ENCODE peak calls at places on chromosomes 7 and 10, in eight cellular contexts. One of them, this sample, is unnamed.

GRCh38 chr10:60555710-60556109 is 166.0 kb upstream of the ANK3 start:
- DNase-seq in GM12878: no peak
- DNase-seq in ovary: no peak
- DNase-seq in body of pancreas: no peak
- DNase-seq in stomach: no peak
- DNase-seq in spleen: no peak
- DNase-seq in HCT116: no peak
- DNase-seq in tibial nerve: no peak
- DNase-seq in this sample: no peak

GRCh38 chr7:131745645-131746248 is 189.3 kb upstream of the PODXL start:
- DNase-seq in GM12878: no peak
- DNase-seq in ovary: no peak
- DNase-seq in body of pancreas: peak; percentile 10
- DNase-seq in stomach: no peak
- DNase-seq in spleen: no peak
- DNase-seq in HCT116: no peak
- DNase-seq in tibial nerve: no peak
- DNase-seq in this sample: no peak

GRCh38 chr7:94375167-94375566 is 19.5 kb upstream of the COL1A2 start:
- DNase-seq in GM12878: no peak
- DNase-seq in ovary: peak; percentile 81
- DNase-seq in body of pancreas: peak; percentile 48
- DNase-seq in stomach: no peak
- DNase-seq in spleen: no peak
- DNase-seq in HCT116: no peak
- DNase-seq in tibial nerve: peak; percentile 71
- DNase-seq in this sample: no peak

GRCh38 chr7:40000734-40001315 is 50.8 kb downstream of the CDK13 start:
- DNase-seq in GM12878: no peak
- DNase-seq in ovary: no peak
- DNase-seq in body of pancreas: no peak
- DNase-seq in stomach: no peak
- DNase-seq in spleen: no peak
- DNase-seq in HCT116: no peak
- DNase-seq in tibial nerve: no peak
- DNase-seq in this sample: no peak

GRCh38 chr10:91000470-91000869 is 79.6 kb upstream of the ANKRD1 start:
- DNase-seq in GM12878: no peak
- DNase-seq in ovary: no peak
- DNase-seq in body of pancreas: no peak
- DNase-seq in stomach: no peak
- DNase-seq in spleen: no peak
- DNase-seq in HCT116: no peak
- DNase-seq in tibial nerve: no peak
- DNase-seq in this sample: no peak

GRCh38 chr10:95125582-95125981 is 56.3 kb upstream of the CYP2C8 start:
- DNase-seq in GM12878: no peak
- DNase-seq in ovary: no peak
- DNase-seq in body of pancreas: no peak
- DNase-seq in stomach: no peak
- DNase-seq in spleen: no peak
- DNase-seq in HCT116: no peak
- DNase-seq in tibial nerve: no peak
- DNase-seq in this sample: no peak

GRCh38 chr10:92891885-92892705 is 43.8 kb downstream of the EXOC6 start:
- DNase-seq in GM12878: no peak
- DNase-seq in ovary: peak; percentile 27
- DNase-seq in body of pancreas: peak; percentile 68
- DNase-seq in stomach: peak; percentile 51
- DNase-seq in spleen: no peak
- DNase-seq in HCT116: peak; percentile 96
- DNase-seq in tibial nerve: peak; percentile 12
- DNase-seq in this sample: peak; percentile 90

GRCh38 chr10:122490268-122490667 is 28.9 kb downstream of the HTRA1 start:
- DNase-seq in GM12878: no peak
- DNase-seq in ovary: no peak
- DNase-seq in body of pancreas: no peak
- DNase-seq in stomach: no peak
- DNase-seq in spleen: no peak
- DNase-seq in HCT116: no peak
- DNase-seq in tibial nerve: no peak
- DNase-seq in this sample: no peak

GRCh38 chr10:30557884-30558283 is 71.7 kb downstream of the LYZL2 start:
- DNase-seq in GM12878: no peak
- DNase-seq in ovary: no peak
- DNase-seq in body of pancreas: no peak
- DNase-seq in stomach: no peak
- DNase-seq in spleen: no peak
- DNase-seq in HCT116: no peak
- DNase-seq in tibial nerve: no peak
- DNase-seq in this sample: no peak

GRCh38 chr7:34277016-34277800 is 371.9 kb downstream of the BMPER start:
- DNase-seq in GM12878: no peak
- DNase-seq in ovary: no peak
- DNase-seq in body of pancreas: no peak
- DNase-seq in stomach: no peak
- DNase-seq in spleen: no peak
- DNase-seq in HCT116: no peak
- DNase-seq in tibial nerve: no peak
- DNase-seq in this sample: no peak

GRCh38 chr10:70779685-70780369 is 5.3 kb downstream of the TBATA start:
- DNase-seq in GM12878: no peak
- DNase-seq in ovary: no peak
- DNase-seq in body of pancreas: peak; percentile 20
- DNase-seq in stomach: no peak
- DNase-seq in spleen: no peak
- DNase-seq in HCT116: no peak
- DNase-seq in tibial nerve: peak; percentile 40
- DNase-seq in this sample: no peak

GRCh38 chr10:14184841-14185500 is 145.8 kb downstream of the FRMD4A start:
- DNase-seq in GM12878: peak; percentile 72
- DNase-seq in ovary: no peak
- DNase-seq in body of pancreas: no peak
- DNase-seq in stomach: no peak
- DNase-seq in spleen: peak; percentile 79
- DNase-seq in HCT116: no peak
- DNase-seq in tibial nerve: no peak
- DNase-seq in this sample: peak; percentile 70

GRCh38 chr10:124214610-124215009 is 121.2 kb upstream of the CHST15 start:
- DNase-seq in GM12878: no peak
- DNase-seq in ovary: no peak
- DNase-seq in body of pancreas: no peak
- DNase-seq in stomach: no peak
- DNase-seq in spleen: no peak
- DNase-seq in HCT116: no peak
- DNase-seq in tibial nerve: no peak
- DNase-seq in this sample: no peak

GRCh38 chr10:88754272-88754671 is 5.5 kb upstream of the LIPN start:
- DNase-seq in GM12878: no peak
- DNase-seq in ovary: no peak
- DNase-seq in body of pancreas: no peak
- DNase-seq in stomach: no peak
- DNase-seq in spleen: no peak
- DNase-seq in HCT116: no peak
- DNase-seq in tibial nerve: no peak
- DNase-seq in this sample: no peak

GRCh38 chr10:34156781-34157425 is 658.2 kb downstream of the PARD3 start:
- DNase-seq in GM12878: no peak
- DNase-seq in ovary: no peak
- DNase-seq in body of pancreas: no peak
- DNase-seq in stomach: no peak
- DNase-seq in spleen: no peak
- DNase-seq in HCT116: no peak
- DNase-seq in tibial nerve: no peak
- DNase-seq in this sample: no peak

GRCh38 chr10:69179089-69179742 is 818 bp upstream of the SUPV3L1 start:
- DNase-seq in GM12878: no peak
- DNase-seq in ovary: no peak
- DNase-seq in body of pancreas: peak; percentile 28
- DNase-seq in stomach: no peak
- DNase-seq in spleen: no peak
- DNase-seq in HCT116: no peak
- DNase-seq in tibial nerve: no peak
- DNase-seq in this sample: no peak

GRCh38 chr7:5634107-5634950 is 147.1 kb downstream of the RNF216 start:
- DNase-seq in GM12878: no peak
- DNase-seq in ovary: peak; percentile 50
- DNase-seq in body of pancreas: peak; percentile 42
- DNase-seq in stomach: no peak
- DNase-seq in spleen: peak; percentile 80
- DNase-seq in HCT116: no peak
- DNase-seq in tibial nerve: peak; percentile 70
- DNase-seq in this sample: no peak
- TF ChIP-seq POLR2A in GM12878: no peak
- TF ChIP-seq POLR2A in ovary: no peak
- TF ChIP-seq POLR2A in body of pancreas: no peak
- TF ChIP-seq POLR2A in stomach: no peak
- TF ChIP-seq POLR2A in spleen: no peak
- TF ChIP-seq POLR2A in HCT116: no peak
- TF ChIP-seq POLR2A in tibial nerve: no peak
- TF ChIP-seq POLR2A in this sample: no peak

GRCh38 chr10:3873728-3874461 is 88.9 kb upstream of the KLF6 start:
- DNase-seq in GM12878: peak; percentile 83
- DNase-seq in ovary: no peak
- DNase-seq in body of pancreas: peak; percentile 73
- DNase-seq in stomach: no peak
- DNase-seq in spleen: no peak
- DNase-seq in HCT116: peak; percentile 51
- DNase-seq in tibial nerve: no peak
- DNase-seq in this sample: peak; percentile 33
- H3K27ac ChIP-seq in GM12878: peak overlapping the region; percentile 90
- H3K27ac ChIP-seq in ovary: no peak overlapping the region
- H3K27ac ChIP-seq in body of pancreas: no peak overlapping the region
- H3K27ac ChIP-seq in stomach: peak overlapping the region; percentile 50
- H3K27ac ChIP-seq in spleen: peak overlapping the region; percentile 77
- H3K27ac ChIP-seq in HCT116: no peak overlapping the region
- H3K27ac ChIP-seq in tibial nerve: no peak overlapping the region
- H3K27ac ChIP-seq in this sample: peak overlapping the region; percentile 78

DNA sequence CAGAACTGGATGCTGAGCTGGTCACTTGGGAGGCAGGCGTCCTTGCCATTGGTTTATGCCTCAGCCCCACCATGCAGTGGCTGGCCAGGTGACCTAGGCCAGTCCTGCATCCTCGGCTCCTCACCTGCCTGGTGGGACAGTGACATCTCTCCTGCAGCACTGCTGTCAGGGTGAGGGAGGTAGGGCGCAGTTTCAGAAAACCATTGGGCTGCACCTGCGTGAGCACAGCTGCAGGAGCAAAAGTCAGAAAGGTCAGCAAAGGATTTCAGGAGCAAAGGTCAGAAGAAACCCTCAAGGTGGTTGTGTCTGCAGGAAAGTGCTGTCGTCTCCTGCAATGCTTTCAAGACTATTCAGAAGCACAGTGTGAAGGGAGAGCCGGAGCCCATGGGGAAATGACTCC is 48.1 kb downstream of the EGFR start:
- DNase-seq in GM12878: no peak
- DNase-seq in ovary: no peak
- DNase-seq in body of pancreas: no peak
- DNase-seq in stomach: no peak
- DNase-seq in spleen: no peak
- DNase-seq in HCT116: no peak
- DNase-seq in tibial nerve: no peak
- DNase-seq in this sample: no peak
- H3K4me1 ChIP-seq in GM12878: peaks cover 3% of the 10 kb centered on the region
- H3K4me1 ChIP-seq in ovary: peaks cover 27% of the 10 kb centered on the region
- H3K4me1 ChIP-seq in body of pancreas: peaks cover 18% of the 10 kb centered on the region
- H3K4me1 ChIP-seq in stomach: peaks cover 40% of the 10 kb centered on the region
- H3K4me1 ChIP-seq in spleen: no peaks in the 10 kb centered on the region
- H3K4me1 ChIP-seq in HCT116: peaks cover 33% of the 10 kb centered on the region
- H3K4me1 ChIP-seq in tibial nerve: no peaks in the 10 kb centered on the region
- H3K4me1 ChIP-seq in this sample: no peaks in the 10 kb centered on the region

GRCh38 chr10:77363197-77363596 is 274.4 kb downstream of the KCNMA1 start:
- DNase-seq in GM12878: no peak
- DNase-seq in ovary: no peak
- DNase-seq in body of pancreas: no peak
- DNase-seq in stomach: no peak
- DNase-seq in spleen: no peak
- DNase-seq in HCT116: no peak
- DNase-seq in tibial nerve: no peak
- DNase-seq in this sample: no peak

GRCh38 chr10:77361846-77362245 is 275.8 kb downstream of the KCNMA1 start:
- DNase-seq in GM12878: no peak
- DNase-seq in ovary: no peak
- DNase-seq in body of pancreas: no peak
- DNase-seq in stomach: no peak
- DNase-seq in spleen: no peak
- DNase-seq in HCT116: no peak
- DNase-seq in tibial nerve: no peak
- DNase-seq in this sample: no peak

GRCh38 chr10:77360121-77360520 is 277.5 kb downstream of the KCNMA1 start:
- DNase-seq in GM12878: no peak
- DNase-seq in ovary: no peak
- DNase-seq in body of pancreas: no peak
- DNase-seq in stomach: no peak
- DNase-seq in spleen: no peak
- DNase-seq in HCT116: no peak
- DNase-seq in tibial nerve: no peak
- DNase-seq in this sample: no peak

GRCh38 chr10:77360835-77361234 is 276.8 kb downstream of the KCNMA1 start:
- DNase-seq in GM12878: no peak
- DNase-seq in ovary: no peak
- DNase-seq in body of pancreas: no peak
- DNase-seq in stomach: no peak
- DNase-seq in spleen: no peak
- DNase-seq in HCT116: no peak
- DNase-seq in tibial nerve: no peak
- DNase-seq in this sample: no peak

GRCh38 chr10:77361426-77361825 is 276.2 kb downstream of the KCNMA1 start:
- DNase-seq in GM12878: no peak
- DNase-seq in ovary: no peak
- DNase-seq in body of pancreas: no peak
- DNase-seq in stomach: no peak
- DNase-seq in spleen: no peak
- DNase-seq in HCT116: no peak
- DNase-seq in tibial nerve: no peak
- DNase-seq in this sample: no peak
- TF ChIP-seq POLR2A in GM12878: no peak
- TF ChIP-seq POLR2A in ovary: no peak
- TF ChIP-seq POLR2A in body of pancreas: no peak
- TF ChIP-seq POLR2A in stomach: no peak
- TF ChIP-seq POLR2A in spleen: no peak
- TF ChIP-seq POLR2A in HCT116: no peak
- TF ChIP-seq POLR2A in tibial nerve: no peak
- TF ChIP-seq POLR2A in this sample: no peak